ENCODE peak calls at places on chromosomes 2 and 18, in nine cellular contexts. I, F, D, V, H, G, X, L and J are unnamed samples.

GRCh38 chr2:80086831-80087230 is 217.7 kb downstream of the LRRTM1 start:
- DNase-seq in I (no peak), F (no peak), D (peak; percentile 5), V (no peak), H (no peak), G (no peak), X (no peak), L (no peak), J (no peak)

GRCh38 chr2:85702172-85702571 is 8.0 kb downstream of the GNLY start:
- DNase-seq in I (no peak), F (no peak), D (no peak), V (no peak), H (peak; percentile 59), G (no peak), X (no peak), L (no peak), J (no peak)

GRCh38 chr2:121429927-121430511 is 100.7 kb upstream of the RNU4ATAC start:
- DNase-seq in I (no peak), F (no peak), D (no peak), V (no peak), H (no peak), G (no peak), X (no peak), L (no peak), J (no peak)

GRCh38 chr2:48541696-48542389 is 11.9 kb downstream of the STON1 start:
- DNase-seq in I (no peak), F (no peak), D (no peak), V (no peak), H (no peak), G (no peak), X (no peak), L (no peak), J (no peak)

GRCh38 chr2:232438951-232439757 is 16.8 kb upstream of the ALPI start:
- DNase-seq in I (no peak), F (no peak), D (no peak), V (no peak), H (peak; percentile 10), G (peak; percentile 50), X (peak; percentile 14), L (peak; percentile 45), J (no peak)

GRCh38 chr2:36509077-36509476 is 88.9 kb downstream of the FEZ2 start:
- DNase-seq in I (no peak), F (no peak), D (no peak), V (no peak), H (no peak), G (no peak), X (no peak), L (no peak), J (no peak)

GRCh38 chr2:42788-43187 is 3.5 kb downstream of the FAM110C start:
- DNase-seq in I (no peak), F (no peak), D (no peak), V (no peak), H (no peak), G (peak; percentile 43), X (no peak), L (peak; percentile 49), J (no peak)

GRCh38 chr2:101667823-101668222 is 29.7 kb upstream of the MAP4K4 start:
- DNase-seq in I (no peak), F (no peak), D (peak; percentile 9), V (no peak), H (no peak), G (no peak), X (no peak), L (no peak), J (no peak)

GRCh38 chr2:120346667-120347358 is 877 bp downstream of the INHBB start:
- DNase-seq in I (no peak), F (no peak), D (peak; percentile 55), V (no peak), H (peak; percentile 13), G (no peak), X (no peak), L (no peak), J (peak; percentile 24)

GRCh38 chr2:165863816-165864221 is 69.8 kb upstream of the GALNT3 start:
- DNase-seq in I (no peak), F (no peak), D (peak; percentile 34), V (no peak), H (no peak), G (no peak), X (no peak), L (no peak), J (no peak)

GRCh38 chr2:8249191-8249590 is 432.7 kb upstream of the ID2 start:
- DNase-seq in I (no peak), F (no peak), D (no peak), V (no peak), H (no peak), G (no peak), X (no peak), L (no peak), J (no peak)

GRCh38 chr18:9539283-9539682 is 64.0 kb downstream of the RALBP1 start:
- DNase-seq in I (no peak), F (no peak), D (no peak), V (no peak), H (peak; percentile 66), G (no peak), X (no peak), L (no peak), J (no peak)

GRCh38 chr2:1738646-1739302 is 5.5 kb downstream of the PXDN start:
- DNase-seq in I (peak; percentile 64), F (no peak), D (no peak), V (no peak), H (no peak), G (no peak), X (no peak), L (no peak), J (no peak)

GRCh38 chr2:86243272-86243671 is 44.0 kb downstream of the MRPL35 start:
- DNase-seq in I (peak; percentile 13), F (no peak), D (no peak), V (no peak), H (no peak), G (no peak), X (no peak), L (no peak), J (no peak)

GRCh38 chr2:200300065-200300464 is 6.4 kb upstream of the SPATS2L start:
- DNase-seq in I (no peak), F (no peak), D (no peak), V (no peak), H (no peak), G (no peak), X (no peak), L (no peak), J (no peak)

GRCh38 chr18:7722955-7723354 is 155.8 kb downstream of the PTPRM start:
- DNase-seq in I (no peak), F (no peak), D (no peak), V (no peak), H (no peak), G (no peak), X (no peak), L (no peak), J (no peak)

GRCh38 chr2:57828221-57828620 is 218.4 kb upstream of the VRK2 start:
- DNase-seq in I (no peak), F (no peak), D (no peak), V (no peak), H (no peak), G (no peak), X (no peak), L (no peak), J (no peak)

GRCh38 chr2:70541481-70542020 is 12.1 kb downstream of the TGFA start:
- DNase-seq in I (no peak), F (no peak), D (peak; percentile 28), V (no peak), H (no peak), G (no peak), X (no peak), L (no peak), J (no peak)

GRCh38 chr2:144501118-144501517 is 18.8 kb downstream of the ZEB2 start:
- DNase-seq in I (no peak), F (no peak), D (no peak), V (no peak), H (no peak), G (no peak), X (no peak), L (no peak), J (no peak)

GRCh38 chr2:626491-627339 is 50.5 kb downstream of the TMEM18 start:
- DNase-seq in I (no peak), F (no peak), D (no peak), V (no peak), H (no peak), G (no peak), X (no peak), L (no peak), J (no peak)

GRCh38 chr18:62721837-62722795 is 6.8 kb downstream of the PHLPP1 start:
- DNase-seq in I (no peak), F (no peak), D (no peak), V (no peak), H (no peak), G (no peak), X (no peak), L (no peak), J (no peak)
- TF ChIP-seq POLR2AphosphoS5 in I (no peak), F (no peak), D (no peak), V (no peak), H (no peak), G (no peak), X (no peak), L (no peak), J (no peak)

DNA sequence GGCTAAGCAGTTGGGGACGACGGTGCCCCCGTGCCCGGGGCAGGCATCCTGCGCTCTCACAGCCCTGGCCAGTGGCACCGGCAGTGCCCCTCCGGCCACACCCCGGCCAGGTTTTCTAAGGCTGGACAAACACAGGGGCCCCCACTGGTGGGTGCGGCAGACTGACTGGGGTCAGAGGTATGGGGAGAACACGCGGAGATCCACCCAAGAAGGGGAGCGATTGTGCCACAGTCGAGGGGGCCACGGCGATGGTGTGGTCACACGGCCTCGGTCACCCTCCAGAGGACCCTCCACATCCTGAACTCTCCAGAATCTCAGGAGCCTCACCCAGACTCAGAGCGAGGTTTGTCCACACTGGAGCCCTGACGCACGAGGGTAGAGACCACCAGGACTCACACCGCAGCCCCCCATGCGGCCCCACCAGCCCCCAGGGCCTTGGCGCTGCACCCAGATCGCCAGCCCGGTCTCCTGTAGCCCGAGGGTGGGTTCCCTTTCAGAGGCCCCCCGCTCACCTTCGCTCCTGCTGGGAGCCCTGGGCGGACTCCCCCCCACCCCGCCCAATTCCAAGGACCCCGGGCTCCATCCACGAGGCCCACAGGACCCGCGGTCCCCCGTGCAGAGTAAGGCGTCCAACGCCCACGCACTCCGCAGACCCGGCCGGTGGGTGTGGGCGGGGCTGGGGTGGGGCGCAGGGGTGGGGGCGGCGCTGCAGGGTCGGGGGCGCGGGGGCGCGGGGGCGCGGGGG is 15.2 kb downstream of the PDCD1 start:
- DNase-seq in I (peak; percentile 63), F (no peak), D (no peak), V (no peak), H (no peak), G (no peak), X (no peak), L (no peak), J (no peak)
- H3K4me3 ChIP-seq in I (no peak overlapping the region), F (peak overlapping the region; percentile 43), D (peak overlapping the region; percentile 34), V (no peak overlapping the region), H (no peak overlapping the region), G (peak overlapping the region; percentile 37), X (no peak overlapping the region), L (peak overlapping the region; percentile 36), J (peak overlapping the region; percentile 35)

GRCh38 chr2:82939211-82939610 is 1519.9 kb downstream of the SUCLG1 start:
- DNase-seq in I (no peak), F (no peak), D (no peak), V (no peak), H (no peak), G (no peak), X (no peak), L (no peak), J (no peak)
- H3K4me1 ChIP-seq in I (no peaks in the 10 kb centered on the region), F (no peaks in the 10 kb centered on the region), D (peaks cover 12% of the 10 kb centered on the region), V (no peaks in the 10 kb centered on the region), H (no peaks in the 10 kb centered on the region), G (no peaks in the 10 kb centered on the region), X (no peaks in the 10 kb centered on the region), L (no peaks in the 10 kb centered on the region), J (no peaks in the 10 kb centered on the region)

GRCh38 chr2:138762515-138762914 is 17.7 kb downstream of the NXPH2 start:
- DNase-seq in I (no peak), F (no peak), D (no peak), V (no peak), H (no peak), G (no peak), X (no peak), L (no peak), J (no peak)
- TF ChIP-seq POLR2AphosphoS5 in I (no peak), F (no peak), D (no peak), V (no peak), H (no peak), G (no peak), X (no peak), L (no peak), J (no peak)